ENCODE peak calls at places on chromosome 1, in four cellular contexts. One of them, this sample, is unnamed.
A peak's percentile ranks its signal among the peaks of the same experiment; 100 is the strongest.

GRCh38 chr1:97820470-97821188 is 100.2 kb downstream of the DPYD start:
- DNase-seq in Peyer's patch: no peak
- DNase-seq in tibial nerve: no peak
- DNase-seq in heart left ventricle: no peak
- DNase-seq in this sample: no peak

GRCh38 chr1:227453962-227454361 is 109.4 kb upstream of the ZNF678 start:
- DNase-seq in Peyer's patch: no peak
- DNase-seq in heart left ventricle: no peak
- DNase-seq in tibial nerve: no peak
- DNase-seq in this sample: no peak

GRCh38 chr1:28139033-28139712 is 37.3 kb downstream of the PTAFR start:
- DNase-seq in Peyer's patch: no peak
- DNase-seq in heart left ventricle: no peak
- DNase-seq in tibial nerve: peak; percentile 26
- DNase-seq in this sample: no peak

GRCh38 chr1:1941868-1942752 is 23.0 kb upstream of the TMEM52 start:
- DNase-seq in Peyer's patch: no peak
- DNase-seq in heart left ventricle: peak; percentile 46
- DNase-seq in tibial nerve: no peak
- DNase-seq in this sample: no peak

GRCh38 chr1:3071507-3072177 is 2.6 kb downstream of the PRDM16 start:
- DNase-seq in Peyer's patch: no peak
- DNase-seq in heart left ventricle: peak; percentile 44
- DNase-seq in tibial nerve: no peak
- DNase-seq in this sample: no peak

GRCh38 chr1:46983416-46983815 is 40.1 kb upstream of the CYP4X1 start:
- DNase-seq in tibial nerve: no peak
- DNase-seq in Peyer's patch: no peak
- DNase-seq in heart left ventricle: no peak
- DNase-seq in this sample: no peak

GRCh38 chr1:153336650-153337049 is 12.0 kb downstream of the PGLYRP4 start:
- DNase-seq in tibial nerve: no peak
- DNase-seq in Peyer's patch: no peak
- DNase-seq in heart left ventricle: no peak
- DNase-seq in this sample: no peak

GRCh38 chr1:206833741-206834140 is 31.7 kb upstream of the IL20 start:
- DNase-seq in tibial nerve: no peak
- DNase-seq in Peyer's patch: no peak
- DNase-seq in heart left ventricle: no peak
- DNase-seq in this sample: no peak

GRCh38 chr1:177943999-177944672 is 25.7 kb downstream of the SEC16B start:
- DNase-seq in heart left ventricle: no peak
- DNase-seq in tibial nerve: no peak
- DNase-seq in Peyer's patch: no peak
- DNase-seq in this sample: no peak

GRCh38 chr1:2318294-2319278 is 72.8 kb downstream of the MORN1 start:
- DNase-seq in tibial nerve: no peak
- DNase-seq in heart left ventricle: no peak
- DNase-seq in Peyer's patch: no peak
- DNase-seq in this sample: no peak

GRCh38 chr1:244269169-244269568 is 182.5 kb downstream of the ADSS2 start:
- DNase-seq in tibial nerve: no peak
- DNase-seq in Peyer's patch: no peak
- DNase-seq in heart left ventricle: no peak
- DNase-seq in this sample: no peak

GRCh38 chr1:240737268-240737667 is 125.3 kb upstream of the GREM2 start:
- DNase-seq in Peyer's patch: no peak
- DNase-seq in heart left ventricle: no peak
- DNase-seq in tibial nerve: no peak
- DNase-seq in this sample: no peak

GRCh38 chr1:151593651-151594625 is 17.9 kb upstream of the SNX27 start:
- DNase-seq in heart left ventricle: peak; percentile 84
- DNase-seq in Peyer's patch: peak; percentile 87
- DNase-seq in tibial nerve: peak; percentile 74
- DNase-seq in this sample: peak; percentile 85

GRCh38 chr1:163361123-163361934 is 39.6 kb downstream of the NUF2 start:
- DNase-seq in Peyer's patch: no peak
- DNase-seq in heart left ventricle: no peak
- DNase-seq in tibial nerve: no peak
- DNase-seq in this sample: no peak

GRCh38 chr1:117826551-117827078 is 102.8 kb downstream of the GDAP2 start:
- DNase-seq in tibial nerve: no peak
- DNase-seq in Peyer's patch: no peak
- DNase-seq in heart left ventricle: no peak
- DNase-seq in this sample: peak; percentile 35

GRCh38 chr1:195962051-195962450 is 646.2 kb downstream of the KCNT2 start:
- DNase-seq in tibial nerve: no peak
- DNase-seq in Peyer's patch: no peak
- DNase-seq in heart left ventricle: no peak
- DNase-seq in this sample: no peak

GRCh38 chr1:109772658-109773202 is 9.0 kb upstream of the EPS8L3 start:
- DNase-seq in tibial nerve: no peak
- DNase-seq in Peyer's patch: no peak
- DNase-seq in heart left ventricle: no peak
- DNase-seq in this sample: no peak

GRCh38 chr1:217630711-217631591 is at the start of the genes GPATCH2 and SPATA17:
- DNase-seq in Peyer's patch: peak; percentile 70
- DNase-seq in heart left ventricle: peak; percentile 84
- DNase-seq in tibial nerve: peak; percentile 70
- DNase-seq in this sample: peak; percentile 89

GRCh38 chr1:83883979-83884378 is 115.0 kb downstream of the TTLL7 start:
- DNase-seq in tibial nerve: no peak
- DNase-seq in heart left ventricle: no peak
- DNase-seq in Peyer's patch: no peak
- DNase-seq in this sample: no peak

GRCh38 chr1:41810446-41810845 is 108.3 kb downstream of the HIVEP3 start:
- DNase-seq in tibial nerve: no peak
- DNase-seq in heart left ventricle: no peak
- DNase-seq in Peyer's patch: no peak
- DNase-seq in this sample: peak; percentile 35

GRCh38 chr1:178819123-178819522 is 51.8 kb downstream of the ANGPTL1 start:
- DNase-seq in heart left ventricle: no peak
- DNase-seq in Peyer's patch: no peak
- DNase-seq in tibial nerve: no peak
- DNase-seq in this sample: no peak

GRCh38 chr1:86394416-86394815 is 1.7 kb downstream of the ODF2L start:
- DNase-seq in heart left ventricle: no peak
- DNase-seq in Peyer's patch: no peak
- DNase-seq in tibial nerve: no peak
- DNase-seq in this sample: no peak

GRCh38 chr1:243944429-243945160 is 94.6 kb upstream of the AKT3 start:
- DNase-seq in heart left ventricle: no peak
- DNase-seq in Peyer's patch: no peak
- DNase-seq in tibial nerve: no peak
- DNase-seq in this sample: no peak

GRCh38 chr1:166538646-166539045 is 300.6 kb upstream of the POGK start:
- DNase-seq in tibial nerve: no peak
- DNase-seq in Peyer's patch: no peak
- DNase-seq in heart left ventricle: no peak
- DNase-seq in this sample: no peak

GRCh38 chr1:109226078-109226445 is 12.3 kb downstream of the SARS1 start:
- DNase-seq in heart left ventricle: no peak
- DNase-seq in Peyer's patch: no peak
- DNase-seq in tibial nerve: no peak
- DNase-seq in this sample: no peak

GRCh38 chr1:77661696-77662095 is 20.8 kb downstream of the ZZZ3 start:
- DNase-seq in tibial nerve: no peak
- DNase-seq in Peyer's patch: no peak
- DNase-seq in heart left ventricle: no peak
- DNase-seq in this sample: no peak

GRCh38 chr1:46333300-46334029 is 7.1 kb upstream of the NSUN4 start:
- DNase-seq in tibial nerve: no peak
- DNase-seq in heart left ventricle: no peak
- DNase-seq in Peyer's patch: no peak
- DNase-seq in this sample: peak; percentile 26

GRCh38 chr1:152190589-152190988 is 31.6 kb upstream of the RPTN start:
- DNase-seq in tibial nerve: no peak
- DNase-seq in heart left ventricle: no peak
- DNase-seq in Peyer's patch: no peak
- DNase-seq in this sample: no peak

GRCh38 chr1:64880449-64880848 is 85.9 kb downstream of the JAK1 start:
- DNase-seq in tibial nerve: no peak
- DNase-seq in Peyer's patch: no peak
- DNase-seq in heart left ventricle: no peak
- DNase-seq in this sample: no peak

GRCh38 chr1:214466759-214467585 is 84.4 kb downstream of the PTPN14 start:
- DNase-seq in Peyer's patch: no peak
- DNase-seq in heart left ventricle: no peak
- DNase-seq in tibial nerve: no peak
- DNase-seq in this sample: no peak

GRCh38 chr1:1000357-1001056 is 610 bp upstream of the HES4 start:
- DNase-seq in tibial nerve: peak; percentile 57
- DNase-seq in heart left ventricle: peak; percentile 89
- DNase-seq in Peyer's patch: peak; percentile 30
- DNase-seq in this sample: peak; percentile 49

GRCh38 chr1:4019606-4020331 is 119.7 kb upstream of the C1orf174 start:
- DNase-seq in tibial nerve: no peak
- DNase-seq in heart left ventricle: no peak
- DNase-seq in Peyer's patch: peak; percentile 3
- DNase-seq in this sample: no peak

GRCh38 chr1:207031632-207032258 is 811 bp downstream of the C1orf116 start:
- DNase-seq in Peyer's patch: no peak
- DNase-seq in tibial nerve: no peak
- DNase-seq in heart left ventricle: no peak
- DNase-seq in this sample: no peak

DNA sequence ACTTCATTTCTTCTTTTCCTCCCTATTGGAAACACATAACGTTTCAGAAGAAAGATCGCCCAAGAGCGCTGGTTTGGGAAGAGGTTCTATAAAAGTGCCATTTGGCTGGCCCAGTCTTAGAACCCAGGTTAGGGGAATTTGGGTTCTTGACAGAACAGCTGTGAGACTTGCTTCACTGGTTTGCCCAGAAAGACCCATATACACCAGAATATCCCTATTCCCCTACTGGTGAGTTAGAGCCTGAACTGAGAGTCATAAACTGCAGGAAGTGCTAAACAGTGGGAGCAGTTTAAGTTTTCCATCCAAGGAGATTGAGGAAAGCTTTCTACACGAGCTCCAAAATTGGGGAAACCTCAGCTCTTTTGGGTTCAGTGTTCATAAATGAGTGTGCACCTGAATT is 275.2 kb downstream of the VAV3 start:
- DNase-seq in heart left ventricle: no peak
- DNase-seq in Peyer's patch: no peak
- DNase-seq in tibial nerve: no peak
- DNase-seq in this sample: no peak
- TF ChIP-seq CTCF in heart left ventricle: no peak
- TF ChIP-seq CTCF in Peyer's patch: no peak
- TF ChIP-seq CTCF in tibial nerve: no peak
- TF ChIP-seq CTCF in this sample: no peak

DNA sequence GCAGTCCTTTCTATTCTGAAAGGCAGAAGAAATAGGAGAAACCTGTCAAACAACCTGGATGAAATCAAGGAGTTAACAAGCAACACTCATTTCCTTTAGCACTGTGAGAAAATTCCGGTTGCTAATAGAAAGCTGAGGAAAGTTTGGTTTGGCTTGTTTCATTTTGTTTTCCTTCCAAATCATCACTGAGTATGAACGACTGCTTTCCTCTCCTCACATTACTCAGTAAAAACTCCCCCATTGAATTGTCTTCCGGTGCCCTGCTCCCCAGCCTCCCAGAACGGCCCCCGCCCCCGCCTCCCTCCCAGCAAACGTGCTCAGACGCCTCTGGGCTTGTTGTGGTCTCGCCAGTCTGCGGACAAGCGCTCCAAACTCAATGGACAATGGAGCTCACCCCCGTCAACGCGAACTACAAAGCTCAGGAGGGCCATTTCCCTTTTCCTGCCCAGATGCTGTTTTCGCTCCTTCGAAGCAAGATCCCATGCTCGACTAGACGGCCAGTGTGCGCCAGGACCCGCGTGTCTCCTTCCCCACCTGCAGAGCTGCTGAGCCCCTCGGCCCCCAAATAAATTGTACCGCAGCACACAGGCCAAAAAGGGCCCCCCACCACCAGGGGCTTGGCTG is 747 bp downstream of the STX6 start:
- DNase-seq in heart left ventricle: peak; percentile 76
- DNase-seq in Peyer's patch: peak; percentile 69
- DNase-seq in tibial nerve: peak; percentile 46
- DNase-seq in this sample: peak; percentile 59
- TF ChIP-seq POLR2A in heart left ventricle: no peak
- TF ChIP-seq POLR2A in Peyer's patch: no peak
- TF ChIP-seq POLR2A in tibial nerve: no peak
- TF ChIP-seq POLR2A in this sample: no peak

DNA sequence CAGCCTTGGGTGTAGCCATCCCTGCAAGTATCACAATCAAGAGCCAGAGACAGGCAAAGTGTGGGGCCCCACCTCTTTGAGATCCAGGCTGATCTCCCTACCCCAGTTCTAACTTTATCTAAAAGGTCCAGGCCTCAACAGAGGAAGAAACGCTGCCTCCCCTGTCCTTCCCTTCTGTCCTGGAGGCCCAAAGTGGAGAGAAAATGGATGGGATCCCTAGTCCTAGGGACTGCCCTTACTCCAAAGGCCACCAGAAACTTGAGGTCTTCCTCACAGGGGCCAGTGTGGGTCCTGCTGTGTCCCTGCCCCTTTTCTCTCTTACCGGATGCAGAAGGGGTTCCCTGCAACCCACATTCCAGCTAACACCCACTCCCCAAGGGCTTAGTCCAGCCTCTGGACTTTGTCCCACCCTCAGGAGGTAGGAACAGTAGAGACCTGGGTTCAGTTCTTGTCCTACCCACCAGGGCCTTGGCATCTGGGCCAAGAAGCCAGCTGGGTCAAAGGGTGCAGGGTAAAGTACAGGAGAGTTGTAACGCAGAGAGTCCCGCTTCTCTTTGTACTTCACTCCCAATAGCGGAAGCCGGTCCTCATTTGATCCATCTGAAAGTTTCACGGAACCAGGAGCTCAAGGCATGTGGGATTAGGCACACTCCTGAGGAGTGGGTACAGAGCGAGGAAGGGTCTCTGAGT is 1.9 kb downstream of the HDGF start:
- DNase-seq in heart left ventricle: no peak
- DNase-seq in tibial nerve: no peak
- DNase-seq in Peyer's patch: no peak
- DNase-seq in this sample: no peak
- H3K4me1 ChIP-seq in heart left ventricle: peaks cover 65% of the 10 kb centered on the region
- H3K4me1 ChIP-seq in tibial nerve: peaks cover 55% of the 10 kb centered on the region
- H3K4me1 ChIP-seq in Peyer's patch: no peaks in the 10 kb centered on the region
- H3K4me1 ChIP-seq in this sample: peaks cover 60% of the 10 kb centered on the region

GRCh38 chr1:8831329-8831728 is 13.9 kb upstream of the RERE start:
- DNase-seq in Peyer's patch: no peak
- DNase-seq in heart left ventricle: no peak
- DNase-seq in tibial nerve: no peak
- DNase-seq in this sample: no peak
- TF ChIP-seq CTCF in Peyer's patch: no peak
- TF ChIP-seq CTCF in heart left ventricle: peak; percentile 36
- TF ChIP-seq CTCF in tibial nerve: no peak
- TF ChIP-seq CTCF in this sample: no peak

GRCh38 chr1:184020328-184020727 is 17.2 kb downstream of the COLGALT2 start:
- DNase-seq in heart left ventricle: no peak
- DNase-seq in Peyer's patch: no peak
- DNase-seq in tibial nerve: no peak
- DNase-seq in this sample: no peak
- TF ChIP-seq POLR2A in heart left ventricle: no peak
- TF ChIP-seq POLR2A in Peyer's patch: no peak
- TF ChIP-seq POLR2A in tibial nerve: no peak
- TF ChIP-seq POLR2A in this sample: no peak